ENCODE peak calls at places on chromosomes 3 and 15, in five cellular contexts. One of them, this sample, is unnamed.

GRCh38 chr3:118102737-118103136 is 931.9 kb downstream of the IGSF11 start:
- DNase-seq in fibroblast of mammary gland: peak
- DNase-seq in suprapubic skin: no peak
- DNase-seq in OCI-LY7: no peak
- DNase-seq in brain microvascular endothelial cell: no peak
- DNase-seq in this sample: no peak

GRCh38 chr3:171129827-171130226 is 103.3 kb upstream of the SLC2A2 start:
- DNase-seq in brain microvascular endothelial cell: peak
- DNase-seq in OCI-LY7: no peak
- DNase-seq in suprapubic skin: no peak
- DNase-seq in fibroblast of mammary gland: peak
- DNase-seq in this sample: no peak

GRCh38 chr3:181720281-181720680 is 8.6 kb downstream of the SOX2 start:
- DNase-seq in OCI-LY7: no peak
- DNase-seq in brain microvascular endothelial cell: no peak
- DNase-seq in fibroblast of mammary gland: no peak
- DNase-seq in suprapubic skin: no peak
- DNase-seq in this sample: no peak

GRCh38 chr15:38075466-38075865 is 141.0 kb downstream of the TMCO5A start:
- DNase-seq in suprapubic skin: no peak
- DNase-seq in OCI-LY7: peak
- DNase-seq in brain microvascular endothelial cell: no peak
- DNase-seq in fibroblast of mammary gland: no peak
- DNase-seq in this sample: no peak

GRCh38 chr15:33278816-33279612 is 31.8 kb upstream of the RYR3 start:
- DNase-seq in fibroblast of mammary gland: peak
- DNase-seq in OCI-LY7: no peak
- DNase-seq in brain microvascular endothelial cell: peak
- DNase-seq in suprapubic skin: no peak
- DNase-seq in this sample: no peak

GRCh38 chr3:58204713-58205112 is 6.1 kb downstream of the DNASE1L3 start:
- DNase-seq in brain microvascular endothelial cell: no peak
- DNase-seq in OCI-LY7: no peak
- DNase-seq in fibroblast of mammary gland: no peak
- DNase-seq in suprapubic skin: no peak
- DNase-seq in this sample: no peak

GRCh38 chr3:116342499-116342898 is 102.8 kb downstream of the LSAMP start:
- DNase-seq in OCI-LY7: no peak
- DNase-seq in brain microvascular endothelial cell: no peak
- DNase-seq in fibroblast of mammary gland: no peak
- DNase-seq in suprapubic skin: no peak
- DNase-seq in this sample: no peak

GRCh38 chr3:155853214-155854146 is 747 bp downstream of the SLC33A1 start:
- DNase-seq in OCI-LY7: peak
- DNase-seq in fibroblast of mammary gland: peak
- DNase-seq in suprapubic skin: peak
- DNase-seq in brain microvascular endothelial cell: no peak
- DNase-seq in this sample: no peak

GRCh38 chr15:93057618-93058017 is 31.4 kb downstream of the RGMA start:
- DNase-seq in brain microvascular endothelial cell: no peak
- DNase-seq in OCI-LY7: no peak
- DNase-seq in fibroblast of mammary gland: no peak
- DNase-seq in suprapubic skin: no peak
- DNase-seq in this sample: no peak

GRCh38 chr3:8765528-8765927 is 3.9 kb downstream of the OXTR start:
- DNase-seq in suprapubic skin: peak
- DNase-seq in fibroblast of mammary gland: no peak
- DNase-seq in brain microvascular endothelial cell: no peak
- DNase-seq in OCI-LY7: no peak
- DNase-seq in this sample: no peak

GRCh38 chr3:141793476-141794260 is 30.5 kb downstream of the GRK7 start:
- DNase-seq in fibroblast of mammary gland: no peak
- DNase-seq in brain microvascular endothelial cell: no peak
- DNase-seq in OCI-LY7: no peak
- DNase-seq in suprapubic skin: no peak
- DNase-seq in this sample: no peak

GRCh38 chr3:144746631-144747030 is 775.0 kb downstream of the DIPK2A start:
- DNase-seq in brain microvascular endothelial cell: peak
- DNase-seq in suprapubic skin: no peak
- DNase-seq in fibroblast of mammary gland: no peak
- DNase-seq in OCI-LY7: no peak
- DNase-seq in this sample: no peak

GRCh38 chr3:111666041-111666735 is 71.0 kb upstream of the ZBED2 start:
- DNase-seq in brain microvascular endothelial cell: no peak
- DNase-seq in fibroblast of mammary gland: no peak
- DNase-seq in OCI-LY7: no peak
- DNase-seq in suprapubic skin: no peak
- DNase-seq in this sample: no peak

GRCh38 chr3:36881735-36882134 is 63.1 kb downstream of the TRANK1 start:
- DNase-seq in suprapubic skin: no peak
- DNase-seq in OCI-LY7: no peak
- DNase-seq in brain microvascular endothelial cell: no peak
- DNase-seq in fibroblast of mammary gland: no peak
- DNase-seq in this sample: no peak

GRCh38 chr3:58528629-58529028 is 8.4 kb downstream of the ACOX2 start:
- DNase-seq in fibroblast of mammary gland: peak
- DNase-seq in brain microvascular endothelial cell: no peak
- DNase-seq in suprapubic skin: no peak
- DNase-seq in OCI-LY7: no peak
- DNase-seq in this sample: no peak

GRCh38 chr3:155293518-155293917 is at the start of gene STRIT1:
- DNase-seq in suprapubic skin: no peak
- DNase-seq in fibroblast of mammary gland: no peak
- DNase-seq in brain microvascular endothelial cell: no peak
- DNase-seq in OCI-LY7: no peak
- DNase-seq in this sample: no peak

GRCh38 chr15:56996093-56996492 is 77.6 kb downstream of the TCF12 start:
- DNase-seq in fibroblast of mammary gland: no peak
- DNase-seq in suprapubic skin: no peak
- DNase-seq in brain microvascular endothelial cell: no peak
- DNase-seq in OCI-LY7: no peak
- DNase-seq in this sample: no peak

GRCh38 chr15:30023798-30024295 is 58.9 kb upstream of the GOLGA8J start:
- DNase-seq in fibroblast of mammary gland: peak
- DNase-seq in OCI-LY7: no peak
- DNase-seq in suprapubic skin: no peak
- DNase-seq in brain microvascular endothelial cell: peak
- DNase-seq in this sample: no peak

GRCh38 chr3:39911465-39912309 is 102.3 kb downstream of the MYRIP start:
- DNase-seq in suprapubic skin: no peak
- DNase-seq in OCI-LY7: no peak
- DNase-seq in fibroblast of mammary gland: no peak
- DNase-seq in brain microvascular endothelial cell: no peak
- DNase-seq in this sample: no peak

GRCh38 chr15:52093539-52094502 is 18.8 kb downstream of the BCL2L10 start:
- DNase-seq in suprapubic skin: peak
- DNase-seq in brain microvascular endothelial cell: peak
- DNase-seq in OCI-LY7: no peak
- DNase-seq in fibroblast of mammary gland: peak
- DNase-seq in this sample: no peak

GRCh38 chr15:59420986-59421618 is 16.9 kb upstream of the FAM81A start:
- DNase-seq in OCI-LY7: no peak
- DNase-seq in fibroblast of mammary gland: peak
- DNase-seq in brain microvascular endothelial cell: peak
- DNase-seq in suprapubic skin: no peak
- DNase-seq in this sample: no peak
- TF ChIP-seq CTCF in OCI-LY7: no peak
- TF ChIP-seq CTCF in fibroblast of mammary gland: no peak
- TF ChIP-seq CTCF in brain microvascular endothelial cell: no peak
- TF ChIP-seq CTCF in suprapubic skin: no peak
- TF ChIP-seq CTCF in this sample: no peak

DNA sequence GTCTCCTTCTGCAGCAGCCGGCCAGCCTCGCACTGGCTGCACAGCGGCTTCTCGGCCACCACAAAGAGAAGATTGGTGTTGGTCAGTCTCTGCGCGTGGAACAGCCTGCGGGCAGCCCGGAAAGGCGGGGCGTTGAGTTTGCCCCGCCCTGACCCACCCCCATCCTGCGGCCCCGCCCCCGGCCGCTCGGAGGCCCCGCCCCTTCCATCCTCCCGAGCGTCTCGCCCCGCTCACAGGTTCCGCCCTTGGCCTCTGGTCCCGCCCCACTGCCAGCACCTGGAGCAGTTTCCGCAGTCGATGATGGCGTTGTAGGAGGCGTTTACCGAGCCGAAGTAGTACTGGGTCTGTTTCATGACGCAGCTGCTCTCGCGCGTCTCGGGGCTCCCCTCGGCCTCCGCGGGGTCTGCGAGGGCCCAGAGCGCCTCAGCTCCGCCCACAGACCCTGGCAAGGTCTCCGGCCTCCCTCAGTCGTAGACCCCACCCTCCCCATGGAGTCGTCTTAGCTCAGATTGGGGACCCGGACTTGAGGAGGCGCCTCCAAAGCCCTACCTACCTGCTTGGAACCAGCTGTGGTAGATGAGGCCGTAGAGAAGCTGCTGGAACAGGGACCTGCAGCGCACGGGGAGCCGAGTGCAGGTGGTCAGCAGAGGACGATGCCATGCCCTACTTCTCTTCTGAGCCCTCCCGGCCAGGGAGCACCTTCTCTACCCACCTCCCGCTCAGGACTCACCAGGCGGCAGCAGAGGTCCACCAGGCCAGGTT is 5.9 kb upstream of the TMEM115 start:
- DNase-seq in brain microvascular endothelial cell: peak
- DNase-seq in OCI-LY7: peak
- DNase-seq in suprapubic skin: peak
- DNase-seq in fibroblast of mammary gland: peak
- DNase-seq in this sample: peak
- TF ChIP-seq CTCF in brain microvascular endothelial cell: no peak
- TF ChIP-seq CTCF in OCI-LY7: peak
- TF ChIP-seq CTCF in suprapubic skin: no peak
- TF ChIP-seq CTCF in fibroblast of mammary gland: no peak
- TF ChIP-seq CTCF in this sample: no peak

GRCh38 chr15:66706840-66707239 is 4.8 kb downstream of the SMAD6 start:
- DNase-seq in suprapubic skin: no peak
- DNase-seq in OCI-LY7: no peak
- DNase-seq in brain microvascular endothelial cell: no peak
- DNase-seq in fibroblast of mammary gland: no peak
- DNase-seq in this sample: no peak

GRCh38 chr15:66705277-66705927 is 3.4 kb downstream of the SMAD6 start:
- DNase-seq in fibroblast of mammary gland: no peak
- DNase-seq in OCI-LY7: no peak
- DNase-seq in brain microvascular endothelial cell: no peak
- DNase-seq in suprapubic skin: no peak
- DNase-seq in this sample: no peak

GRCh38 chr15:66708389-66708788 is 6.4 kb downstream of the SMAD6 start:
- DNase-seq in fibroblast of mammary gland: no peak
- DNase-seq in OCI-LY7: no peak
- DNase-seq in brain microvascular endothelial cell: no peak
- DNase-seq in suprapubic skin: no peak
- DNase-seq in this sample: no peak

GRCh38 chr15:66706225-66706732 is 4.2 kb downstream of the SMAD6 start:
- DNase-seq in brain microvascular endothelial cell: no peak
- DNase-seq in suprapubic skin: no peak
- DNase-seq in fibroblast of mammary gland: no peak
- DNase-seq in OCI-LY7: no peak
- DNase-seq in this sample: no peak

GRCh38 chr15:66707310-66708160 is 5.5 kb downstream of the SMAD6 start:
- DNase-seq in fibroblast of mammary gland: peak
- DNase-seq in suprapubic skin: no peak
- DNase-seq in OCI-LY7: no peak
- DNase-seq in brain microvascular endothelial cell: no peak
- DNase-seq in this sample: no peak
- TF ChIP-seq CTCF in fibroblast of mammary gland: peak
- TF ChIP-seq CTCF in suprapubic skin: no peak
- TF ChIP-seq CTCF in OCI-LY7: no peak
- TF ChIP-seq CTCF in brain microvascular endothelial cell: peak
- TF ChIP-seq CTCF in this sample: no peak

DNA sequence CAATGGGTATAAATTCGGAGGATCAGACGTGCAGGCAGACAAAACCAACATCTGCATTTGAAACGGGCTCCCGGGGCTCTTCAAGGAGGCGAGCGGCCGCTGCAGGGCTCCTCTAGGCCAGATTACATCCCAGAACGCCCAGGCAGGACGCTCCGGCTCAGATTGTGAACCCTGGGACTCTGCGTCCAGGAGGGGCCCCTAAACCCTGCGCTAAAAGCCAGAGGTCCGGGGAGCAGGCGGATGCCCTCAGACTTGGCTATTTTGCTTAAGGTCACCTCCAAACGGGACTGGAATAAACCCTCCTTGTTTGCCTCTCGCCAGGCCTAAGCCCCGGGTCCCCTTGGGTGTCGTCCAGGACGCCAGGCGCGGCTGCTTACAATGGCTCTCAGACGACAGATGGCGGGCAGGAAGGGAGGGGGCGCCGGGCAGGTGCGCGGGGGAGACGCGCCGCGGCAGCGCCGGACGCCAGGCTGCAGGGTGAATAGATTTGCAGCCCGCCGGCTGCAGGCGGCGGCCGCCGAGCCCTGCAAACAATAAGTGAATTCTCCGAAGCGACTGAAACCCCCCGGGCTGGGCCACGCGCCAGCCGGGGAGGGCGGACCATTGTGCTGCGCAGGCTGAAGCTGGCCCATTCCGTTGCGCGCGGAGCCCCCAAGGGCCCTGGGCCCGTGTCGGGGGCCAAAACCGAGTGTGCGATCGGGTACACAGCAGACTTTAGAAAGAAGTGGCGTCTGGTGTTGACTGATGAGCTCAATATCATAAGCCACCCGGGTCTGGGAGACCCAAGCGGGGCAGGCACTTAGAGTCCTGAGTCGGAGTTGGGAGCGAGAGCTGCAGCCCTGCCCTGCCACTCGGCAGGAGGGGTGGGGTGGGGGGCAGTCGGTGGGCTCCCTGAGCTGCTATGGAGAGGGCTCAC is 32.3 kb upstream of the AMOTL2 start:
- DNase-seq in brain microvascular endothelial cell: no peak
- DNase-seq in OCI-LY7: no peak
- DNase-seq in suprapubic skin: no peak
- DNase-seq in fibroblast of mammary gland: no peak
- DNase-seq in this sample: no peak
- TF ChIP-seq CTCF in brain microvascular endothelial cell: no peak
- TF ChIP-seq CTCF in OCI-LY7: no peak
- TF ChIP-seq CTCF in suprapubic skin: no peak
- TF ChIP-seq CTCF in fibroblast of mammary gland: no peak
- TF ChIP-seq CTCF in this sample: no peak

DNA sequence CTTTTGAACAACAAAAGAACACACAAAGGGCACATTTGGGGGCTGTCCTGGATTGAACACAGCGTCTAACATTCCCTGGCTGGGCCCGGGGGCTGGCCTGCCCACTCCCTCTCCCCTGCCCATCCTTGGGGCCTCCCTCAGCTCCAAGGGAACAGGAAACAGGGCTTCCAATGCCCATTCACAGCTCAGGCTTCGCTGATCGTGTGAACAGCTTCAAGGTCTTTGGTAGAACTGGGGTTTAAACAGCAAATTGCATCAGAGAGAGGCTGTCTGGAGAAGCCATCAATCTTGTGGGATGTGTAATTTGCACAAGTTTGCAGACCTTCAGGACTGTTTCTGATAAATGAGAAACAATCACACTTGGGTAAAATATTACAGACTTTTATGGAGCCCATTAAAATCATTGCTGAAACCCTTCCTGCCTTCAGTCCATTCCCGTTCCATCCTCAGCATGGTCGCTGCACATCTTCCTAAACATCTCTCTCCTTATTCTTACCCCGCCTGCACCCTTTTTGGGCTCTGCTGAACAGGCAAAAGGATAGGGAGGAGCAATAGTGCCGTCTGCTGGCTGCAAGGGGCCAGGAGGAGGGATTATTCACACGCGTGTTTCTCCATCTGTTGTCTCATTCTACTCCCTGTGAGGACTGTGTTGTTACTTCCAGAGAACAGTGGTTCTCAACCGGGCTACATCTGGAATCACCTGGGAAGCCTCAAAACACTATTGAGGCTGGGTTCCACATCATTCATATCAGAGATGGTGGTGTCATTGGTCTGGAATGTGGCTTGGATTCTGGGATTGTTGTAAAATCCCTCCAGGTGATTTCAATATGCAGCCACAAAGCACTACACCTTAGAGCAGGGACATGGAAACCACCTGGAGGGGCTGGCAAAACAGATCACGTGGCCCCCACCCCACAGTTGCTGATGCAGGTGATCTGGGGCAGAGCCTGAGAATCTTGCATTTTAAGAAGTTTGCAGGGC is 116.3 kb downstream of the CLSTN2 start:
- DNase-seq in brain microvascular endothelial cell: no peak
- DNase-seq in suprapubic skin: no peak
- DNase-seq in OCI-LY7: no peak
- DNase-seq in fibroblast of mammary gland: peak
- DNase-seq in this sample: no peak
- TF ChIP-seq CTCF in brain microvascular endothelial cell: peak
- TF ChIP-seq CTCF in suprapubic skin: no peak
- TF ChIP-seq CTCF in OCI-LY7: peak
- TF ChIP-seq CTCF in fibroblast of mammary gland: peak
- TF ChIP-seq CTCF in this sample: no peak

This sample was measured in coronary artery.